ENCODE peak calls at places on chromosomes 12 and 14, in eight cellular contexts. O is esophagus squamous epithelium; X is mesenchymal stem cell; P is uterus; R is PC-9; L is colonic mucosa; S is effector memory CD4-positive, alpha-beta T cell; D is iPS DF 6.9. J is an unnamed sample. For H3K4me1, the result is how much of the 10 kb centered on the place peaks cover.

GRCh38 chr14:81555051-81555450 is 21.4 kb upstream of the SEL1L start:
- DNase-seq in O (no peak), X (no peak), P (no peak), R (no peak), L (no peak), S (no peak), D (no peak), J (no peak)

GRCh38 chr14:67748312-67748711 is 46.6 kb downstream of the RDH12 start:
- DNase-seq in O (no peak), X (no peak), P (no peak), R (no peak), L (no peak), S (no peak), D (no peak), J (no peak)

GRCh38 chr12:3950714-3951320 is 77.6 kb upstream of the PARP11 start:
- DNase-seq in O (no peak), X (no peak), P (no peak), R (no peak), L (no peak), S (no peak), D (no peak), J (no peak)

GRCh38 chr12:93164103-93164880 is 213.4 kb upstream of the NUDT4 start:
- DNase-seq in O (no peak), X (no peak), P (no peak), R (no peak), L (peak), S (no peak), D (no peak), J (peak)

GRCh38 chr14:95077380-95077779 is 79.9 kb downstream of the DICER1 start:
- DNase-seq in O (no peak), X (no peak), P (no peak), R (no peak), L (peak), S (no peak), D (no peak), J (no peak)

GRCh38 chr14:96949594-96949993 is 152.4 kb downstream of the VRK1 start:
- DNase-seq in O (no peak), X (no peak), P (no peak), R (no peak), L (no peak), S (no peak), D (no peak), J (no peak)

GRCh38 chr14:104596927-104597351 is 7.6 kb downstream of the TMEM179 start:
- DNase-seq in O (no peak), X (no peak), P (no peak), R (no peak), L (no peak), S (no peak), D (no peak), J (no peak)

GRCh38 chr14:99589031-99589441 is 15.0 kb downstream of the CCDC85C start:
- DNase-seq in O (no peak), X (peak), P (no peak), R (no peak), L (no peak), S (no peak), D (no peak), J (no peak)

GRCh38 chr14:96038558-96038919 is 623 bp upstream of the C14orf132 start:
- DNase-seq in O (no peak), X (no peak), P (no peak), R (no peak), L (no peak), S (no peak), D (no peak), J (no peak)

GRCh38 chr14:79730911-79731310 is 480.4 kb downstream of the DIO2 start:
- DNase-seq in O (no peak), X (no peak), P (no peak), R (no peak), L (no peak), S (no peak), D (no peak), J (no peak)

GRCh38 chr14:50366115-50366514 is 30.6 kb downstream of the CDKL1 start:
- DNase-seq in O (no peak), X (no peak), P (no peak), R (no peak), L (peak), S (no peak), D (no peak), J (no peak)

GRCh38 chr12:82366182-82366581 is 7.9 kb downstream of the METTL25 start:
- DNase-seq in O (no peak), X (no peak), P (no peak), R (no peak), L (no peak), S (no peak), D (no peak), J (no peak)

GRCh38 chr12:52539024-52539820 is 13.7 kb downstream of the KRT71 start:
- DNase-seq in O (no peak), X (peak), P (peak), R (no peak), L (no peak), S (no peak), D (no peak), J (peak)

GRCh38 chr12:12899530-12900380 is 8.4 kb downstream of the GPRC5A start:
- DNase-seq in O (no peak), X (peak), P (peak), R (no peak), L (no peak), S (no peak), D (no peak), J (no peak)

GRCh38 chr12:131850856-131851559 is 22.8 kb downstream of the MMP17 start:
- DNase-seq in O (no peak), X (no peak), P (no peak), R (peak), L (no peak), S (no peak), D (no peak), J (peak)

GRCh38 chr14:72183631-72184030 is 251.4 kb downstream of the RGS6 start:
- DNase-seq in O (no peak), X (no peak), P (no peak), R (no peak), L (no peak), S (no peak), D (no peak), J (no peak)

GRCh38 chr12:62720661-62721330 is 214.2 kb downstream of the PPM1H start:
- DNase-seq in O (no peak), X (peak), P (no peak), R (no peak), L (no peak), S (no peak), D (no peak), J (no peak)

GRCh38 chr12:110270125-110270962 is 10.7 kb upstream of the ATP2A2 start:
- DNase-seq in O (no peak), X (peak), P (peak), R (peak), L (no peak), S (no peak), D (no peak), J (peak)

GRCh38 chr14:77098470-77099353 is 654 bp downstream of the CIPC start:
- DNase-seq in O (peak), X (no peak), P (peak), R (peak), L (peak), S (no peak), D (no peak), J (peak)

GRCh38 chr12:80269953-80270552 is 170.7 kb downstream of the OTOGL start:
- DNase-seq in O (no peak), X (peak), P (no peak), R (no peak), L (no peak), S (no peak), D (peak), J (no peak)

GRCh38 chr12:78406776-78407335 is 457.7 kb upstream of the SYT1 start:
- DNase-seq in O (no peak), X (peak), P (no peak), R (no peak), L (no peak), S (no peak), D (no peak), J (no peak)

GRCh38 chr12:109291531-109292341 is 17.3 kb downstream of the FOXN4 start:
- DNase-seq in O (no peak), X (peak), P (no peak), R (peak), L (peak), S (no peak), D (peak), J (peak)

GRCh38 chr12:10130042-10130441 is at the start of gene CLEC7A:
- DNase-seq in O (no peak), X (no peak), P (no peak), R (no peak), L (no peak), S (no peak), D (no peak), J (no peak)

GRCh38 chr12:48927261-48927660 is 2.0 kb upstream of the FKBP11 start:
- DNase-seq in O (no peak), X (peak), P (no peak), R (no peak), L (no peak), S (no peak), D (no peak), J (no peak)

GRCh38 chr12:116360579-116361403 is 83.3 kb upstream of the MED13L start:
- DNase-seq in O (no peak), X (no peak), P (no peak), R (no peak), L (no peak), S (no peak), D (no peak), J (no peak)

GRCh38 chr14:58625438-58625837 is 12.3 kb upstream of the DACT1 start:
- DNase-seq in O (no peak), X (no peak), P (no peak), R (no peak), L (no peak), S (no peak), D (no peak), J (no peak)

GRCh38 chr12:94977766-94978468 is 25.6 kb downstream of the NDUFA12 start:
- DNase-seq in O (no peak), X (no peak), P (no peak), R (no peak), L (no peak), S (no peak), D (no peak), J (no peak)

GRCh38 chr12:4807813-4808212 is 87.6 kb downstream of the GALNT8 start:
- DNase-seq in O (no peak), X (no peak), P (no peak), R (no peak), L (no peak), S (no peak), D (no peak), J (no peak)

GRCh38 chr12:15289192-15289591 is 33.1 kb upstream of the PTPRO start:
- DNase-seq in O (no peak), X (no peak), P (no peak), R (no peak), L (no peak), S (no peak), D (no peak), J (no peak)

GRCh38 chr12:20000229-20000869 is 368.0 kb upstream of the PDE3A start:
- DNase-seq in O (no peak), X (peak), P (no peak), R (no peak), L (no peak), S (no peak), D (no peak), J (no peak)

GRCh38 chr12:131390408-131391100 is 320.3 kb upstream of the SFSWAP start:
- DNase-seq in O (no peak), X (no peak), P (no peak), R (no peak), L (no peak), S (no peak), D (peak), J (no peak)

GRCh38 chr12:53695148-53696138 is 19.6 kb upstream of the ATP5MC2 start:
- DNase-seq in O (no peak), X (peak), P (no peak), R (peak), L (peak), S (peak), D (no peak), J (no peak)

GRCh38 chr12:93361159-93361919 is 16.4 kb upstream of the NUDT4 start:
- DNase-seq in O (no peak), X (no peak), P (no peak), R (no peak), L (no peak), S (no peak), D (no peak), J (no peak)

GRCh38 chr14:90513151-90514014 is 116.6 kb downstream of the CALM1 start:
- DNase-seq in O (no peak), X (peak), P (no peak), R (peak), L (peak), S (no peak), D (no peak), J (peak)

GRCh38 chr14:33959692-33960151 is 8.8 kb upstream of the EGLN3 start:
- DNase-seq in O (no peak), X (peak), P (no peak), R (no peak), L (no peak), S (no peak), D (no peak), J (no peak)

GRCh38 chr12:63133981-63134380 is 17.0 kb downstream of the AVPR1A start:
- DNase-seq in O (no peak), X (no peak), P (no peak), R (no peak), L (no peak), S (no peak), D (no peak), J (no peak)

GRCh38 chr12:56338643-56339422 is at the start of gene IL23A:
- DNase-seq in O (no peak), X (peak), P (no peak), R (peak), L (no peak), S (peak), D (no peak), J (no peak)
- H3K4me1 ChIP-seq in O (under half), X (under half), P (under half), R (under half), L (under half), S (under half), D (under half), J (under half)

GRCh38 chr12:27179399-27180214 is 64.5 kb upstream of the STK38L start:
- DNase-seq in O (no peak), X (peak), P (peak), R (peak), L (no peak), S (no peak), D (no peak), J (peak)
- H3K4me1 ChIP-seq in O (under half), X (under half), P (under half), R (half or more), L (under half), S (under half), D (under half), J (under half)

DNA sequence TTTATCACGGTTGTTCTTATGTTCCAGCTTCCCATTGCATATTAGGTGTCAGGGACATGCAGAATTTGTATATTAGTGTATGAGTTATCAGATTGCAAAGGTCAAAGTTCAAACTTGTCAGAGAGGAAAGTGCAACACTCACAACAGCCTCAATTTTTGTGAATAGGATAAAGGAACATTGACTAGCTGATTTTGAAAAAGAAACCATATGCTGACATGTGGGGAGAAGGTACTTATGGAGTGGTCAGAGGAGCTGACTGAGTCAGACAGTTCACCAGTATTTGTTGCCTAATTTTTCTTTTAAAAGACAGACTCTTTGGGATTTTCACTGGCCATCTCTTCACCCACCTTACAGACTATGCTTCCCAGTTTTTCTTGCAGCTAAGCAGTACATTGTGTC is 222.1 kb downstream of the C12orf50 start:
- DNase-seq in O (no peak), X (peak), P (no peak), R (no peak), L (no peak), S (no peak), D (no peak), J (no peak)
- H3K4me1 ChIP-seq in O (under half), X (under half), P (under half), R (under half), L (under half), S (under half), D (under half), J (under half)

GRCh38 chr12:57470970-57471656 is 8.6 kb downstream of the ARHGAP9 start:
- DNase-seq in O (no peak), X (no peak), P (no peak), R (no peak), L (peak), S (no peak), D (no peak), J (no peak)
- H3K4me1 ChIP-seq in O (under half), X (under half), P (under half), R (under half), L (under half), S (under half), D (under half), J (under half)

DNA sequence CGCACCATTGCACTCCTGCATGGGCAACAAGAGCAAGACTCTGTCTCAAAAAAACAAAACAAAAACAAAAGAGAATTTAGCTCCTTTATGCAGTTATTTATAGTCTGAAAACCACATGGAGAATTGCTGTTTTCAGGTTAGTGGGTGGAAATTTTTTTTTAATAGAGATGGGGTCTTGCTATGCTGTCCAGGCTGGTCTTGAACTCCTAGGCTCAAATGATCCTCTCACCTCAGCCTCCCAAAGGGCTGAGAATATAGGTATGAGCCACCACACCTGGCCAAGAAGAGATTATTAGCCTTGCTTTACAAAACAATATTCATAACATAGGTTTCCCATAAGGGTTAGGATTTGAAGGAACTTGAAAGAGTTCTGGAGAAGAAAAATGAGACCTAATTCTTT is 12.1 kb upstream of the SRP54 start:
- DNase-seq in O (no peak), X (no peak), P (no peak), R (no peak), L (no peak), S (no peak), D (no peak), J (no peak)
- H3K4me1 ChIP-seq in O (under half), X (under half), P (under half), R (under half), L (under half), S (under half), D (under half), J (under half)

J was measured in prostate gland.